ENCODE peak calls at places on chromosomes 2 and 18, in ten cellular contexts. Q is AG09309; L is GDM1; V is AML-193; J is stimulated activated CD8-positive, alpha-beta memory T cell treated with anti-CD3 and anti-CD28 coated beads, Interleukin-15, amount 100 ng/mL, for 24 hours; D is Panc1; C is EH; W is HepG2; U is activated CD4-positive, CD25-positive, alpha-beta regulatory T cell treated with anti-CD3 and anti-CD28 coated beads, Interleukin-2, amount 50 U/mL, for 16 hours; N is activated T-helper 1 cell treated with Interleukin-2 at 50 U/mL for 16 hours. H is an unnamed sample.

GRCh38 chr2:190420822-190421221 is 12.7 kb downstream of the MFSD6 start:
- DNase-seq in Q (no peak), L (no peak), V (no peak), J (no peak), D (no peak), C (no peak), W (no peak), U (no peak), N (no peak), H (no peak)

GRCh38 chr2:190023860-190024259 is 38.7 kb downstream of the MSTN start:
- DNase-seq in Q (no peak), L (peak), V (peak), J (no peak), D (peak), C (peak), W (peak), U (no peak), N (no peak), H (no peak)

GRCh38 chr18:73235491-73235890 is 367.7 kb upstream of the NETO1 start:
- DNase-seq in Q (peak), L (no peak), V (no peak), J (no peak), D (peak), C (peak), W (peak), U (no peak), N (no peak), H (no peak)

GRCh38 chr18:14930076-14930475 is 182.1 kb downstream of the ANKRD30B start:
- DNase-seq in Q (no peak), L (no peak), V (no peak), J (no peak), D (no peak), C (no peak), W (no peak), U (no peak), N (no peak), H (no peak)

GRCh38 chr2:127592761-127593227 is 53.2 kb upstream of the GPR17 start:
- DNase-seq in Q (no peak), L (no peak), V (no peak), J (no peak), D (no peak), C (no peak), W (no peak), U (no peak), N (no peak), H (no peak)

GRCh38 chr2:108593547-108594098 is 59.4 kb downstream of the LIMS1 start:
- DNase-seq in Q (peak), L (no peak), V (no peak), J (no peak), D (no peak), C (peak), W (no peak), U (no peak), N (no peak), H (no peak)

GRCh38 chr2:9668686-9669338 is 38.0 kb upstream of the YWHAQ start:
- DNase-seq in Q (no peak), L (no peak), V (no peak), J (no peak), D (no peak), C (no peak), W (no peak), U (no peak), N (no peak), H (no peak)

GRCh38 chr2:3495956-3496355 is 23.4 kb downstream of the ADI1 start:
- DNase-seq in Q (no peak), L (no peak), V (no peak), J (no peak), D (no peak), C (no peak), W (no peak), U (no peak), N (no peak), H (no peak)

GRCh38 chr18:35661483-35662146 is 80.1 kb downstream of the GALNT1 start:
- DNase-seq in Q (no peak), L (no peak), V (no peak), J (no peak), D (no peak), C (no peak), W (peak), U (no peak), N (no peak), H (no peak)

GRCh38 chr2:167271941-167272340 is 383.7 kb downstream of the XIRP2 start:
- DNase-seq in Q (no peak), L (no peak), V (no peak), J (no peak), D (no peak), C (peak), W (no peak), U (no peak), N (no peak), H (no peak)

H was measured in CD4-positive, alpha-beta T cell.